ENCODE peak calls at places on chromosomes 16 and 17, in six cellular contexts. H is A549, G is WTC11, R is K562, W is H1, X is HepG2. U is an unnamed sample.

GRCh38 chr17:19497616-19498015 is 36.0 kb upstream of the SLC47A1 start:
- DNase-seq in W (no peak), G (no peak), R (no peak), H (no peak), X (no peak), U (no peak)

GRCh38 chr17:78421084-78421533 is 42.7 kb downstream of the PGS1 start:
- DNase-seq in R (no peak), G (no peak), W (no peak), X (no peak), H (no peak), U (no peak)

GRCh38 chr17:27396941-27397340 is 59.3 kb upstream of the KSR1 start:
- DNase-seq in H (no peak), R (no peak), W (no peak), X (no peak), G (no peak), U (no peak)

GRCh38 chr17:63150994-63151464 is 185.0 kb downstream of the TANC2 start:
- DNase-seq in G (no peak), R (no peak), H (no peak), W (no peak), X (no peak), U (no peak)

GRCh38 chr16:84578538-84579126 is 39.2 kb downstream of the COTL1 start:
- DNase-seq in X (no peak), W (no peak), H (no peak), G (no peak), R (no peak), U (no peak)

GRCh38 chr17:34452769-34453168 is 89.7 kb upstream of the CCL1 start:
- DNase-seq in R (no peak), G (no peak), W (no peak), H (no peak), X (no peak), U (no peak)

GRCh38 chr17:45235071-45236001 is 13.7 kb downstream of the FMNL1 start:
- DNase-seq in G (peak), W (peak), H (peak), R (peak), X (peak), U (peak)

GRCh38 chr16:84928679-84929420 is 82.5 kb downstream of the ZDHHC7 start:
- DNase-seq in R (no peak), H (no peak), W (no peak), G (no peak), X (no peak), U (no peak)

GRCh38 chr17:60695960-60696359 is 18.3 kb downstream of the BCAS3 start:
- DNase-seq in H (no peak), W (no peak), R (no peak), X (no peak), G (no peak), U (no peak)

GRCh38 chr17:53722407-53722806 is 100.3 kb upstream of the KIF2B start:
- DNase-seq in W (no peak), X (no peak), G (no peak), H (peak), R (no peak), U (no peak)

GRCh38 chr17:38558751-38559024 is 47.1 kb downstream of the SRCIN1 start:
- DNase-seq in R (no peak), W (no peak), G (no peak), H (no peak), X (no peak), U (no peak)

GRCh38 chr17:6455321-6455705 is 11.1 kb downstream of the PIMREG start:
- DNase-seq in G (peak), X (no peak), W (peak), H (no peak), R (no peak), U (no peak)

GRCh38 chr17:64103751-64104364 is 26.1 kb downstream of the ERN1 start:
- DNase-seq in W (no peak), R (no peak), G (no peak), H (no peak), X (no peak), U (no peak)

GRCh38 chr17:52660692-52661091 is 502.2 kb upstream of the CA10 start:
- DNase-seq in G (no peak), W (no peak), H (no peak), X (no peak), R (no peak), U (no peak)

GRCh38 chr16:29737713-29738112 is 8.1 kb downstream of the C16orf54 start:
- DNase-seq in G (no peak), X (no peak), H (no peak), W (no peak), R (no peak), U (no peak)

GRCh38 chr16:16083421-16084156 is 134.2 kb downstream of the ABCC1 start:
- DNase-seq in H (peak), R (peak), X (peak), W (no peak), G (no peak), U (no peak)

GRCh38 chr17:45428050-45428953 is 4.4 kb downstream of the ARHGAP27 start:
- DNase-seq in R (peak), W (peak), H (peak), G (peak), X (peak), U (peak)

GRCh38 chr17:78184868-78185267 is 2.0 kb downstream of the TK1 start:
- DNase-seq in W (no peak), G (no peak), H (no peak), X (no peak), R (no peak), U (no peak)

GRCh38 chr16:81335669-81336068 is 20.9 kb downstream of the GAN start:
- DNase-seq in W (no peak), X (no peak), R (no peak), H (no peak), G (no peak), U (no peak)

GRCh38 chr16:35909351-35909954 is 2450.0 kb downstream of the TP53TG3F start:
- DNase-seq in X (no peak), G (no peak), W (no peak), H (no peak), R (no peak), U (no peak)

GRCh38 chr16:19991614-19992013 is 82.1 kb downstream of the GPR139 start:
- DNase-seq in W (peak), G (peak), X (peak), R (peak), H (no peak), U (no peak)

GRCh38 chr16:19997734-19998133 is 76.0 kb downstream of the GPR139 start:
- DNase-seq in R (no peak), W (no peak), H (no peak), X (no peak), G (no peak), U (no peak)

GRCh38 chr16:19997264-19997663 is 76.4 kb downstream of the GPR139 start:
- DNase-seq in W (no peak), H (no peak), R (no peak), X (no peak), G (no peak), U (no peak)

GRCh38 chr16:19994771-19995170 is 78.9 kb downstream of the GPR139 start:
- DNase-seq in G (no peak), H (no peak), W (no peak), X (no peak), R (no peak), U (no peak)
- TF ChIP-seq JUN in G (no peak), H (no peak), W (no peak), X (no peak), R (no peak), U (no peak)

GRCh38 chr16:72845322-72846020 is 202.5 kb downstream of the ZFHX3 start:
- DNase-seq in H (no peak), W (no peak), G (no peak), X (no peak), R (no peak), U (no peak)
- TF ChIP-seq JUN in H (no peak), W (no peak), G (no peak), X (no peak), R (no peak), U (no peak)

GRCh38 chr16:21646721-21647561 is 5.5 kb downstream of the IGSF6 start:
- DNase-seq in G (no peak), X (no peak), H (no peak), W (no peak), R (no peak), U (no peak)
- TF ChIP-seq JUN in G (no peak), X (no peak), H (no peak), W (no peak), R (no peak), U (no peak)

DNA sequence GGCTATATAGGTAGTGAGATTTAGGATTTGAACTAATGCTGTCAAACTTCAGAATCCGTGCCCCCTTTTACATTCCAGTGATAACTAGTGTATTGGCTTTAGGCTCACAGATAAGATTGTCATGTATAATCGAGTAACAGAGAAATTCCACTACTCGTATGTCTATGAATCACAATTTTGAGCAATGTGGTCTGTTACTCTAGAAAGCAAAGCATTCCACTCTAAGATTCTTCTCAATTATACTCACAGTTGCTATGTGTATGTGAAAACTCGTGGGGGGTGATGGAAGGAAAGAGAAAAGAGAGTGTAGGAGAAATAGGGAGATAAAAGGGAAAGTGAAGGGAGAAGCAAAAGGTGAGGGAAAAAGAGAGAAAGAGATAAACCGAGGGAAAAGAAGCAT is 1175.1 kb upstream of the GOT2 start:
- DNase-seq in X (no peak), H (no peak), G (no peak), R (no peak), W (no peak), U (no peak)
- TF ChIP-seq JUN in X (no peak), H (no peak), G (no peak), R (no peak), W (no peak), U (no peak)

DNA sequence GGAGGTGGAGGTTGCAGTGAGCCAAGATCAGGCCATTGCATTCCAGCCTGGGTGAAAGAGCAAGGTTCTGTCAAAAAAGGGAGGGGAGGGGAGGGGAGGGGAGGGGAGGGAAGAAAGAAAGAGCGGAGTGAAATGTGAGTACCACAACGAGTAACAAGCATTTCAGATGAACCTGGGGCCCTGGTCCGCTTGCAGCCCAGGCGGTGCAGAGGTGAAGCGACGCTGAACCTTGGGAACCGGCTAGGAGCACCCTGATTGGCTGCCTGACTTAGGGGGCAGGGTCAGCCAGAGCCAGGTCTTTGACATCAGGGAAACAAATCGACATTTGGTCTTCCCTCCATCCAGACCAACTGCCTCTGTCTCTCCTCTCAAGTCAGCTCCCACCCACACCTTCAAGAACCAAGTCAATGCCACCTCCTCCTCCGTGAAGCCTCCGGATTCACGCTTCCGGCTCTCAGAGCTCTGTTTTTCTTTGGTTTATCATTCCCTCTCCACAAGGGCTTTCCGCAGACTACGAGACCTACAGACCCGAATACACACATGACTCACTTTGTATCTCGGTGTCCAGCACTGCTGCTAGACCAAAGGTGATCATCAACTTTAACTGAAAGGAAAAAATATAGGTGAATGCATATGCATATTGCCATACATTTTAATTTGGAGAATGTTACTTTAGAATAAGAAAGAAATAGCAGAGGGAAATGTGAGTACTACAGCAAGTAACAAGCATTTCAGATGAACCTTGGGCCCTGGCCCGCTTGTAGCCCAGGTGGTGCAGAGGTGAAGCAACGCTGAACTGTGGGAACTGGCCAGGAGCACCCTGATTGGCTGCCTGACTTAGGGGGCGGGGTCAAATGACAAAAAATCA is 19.3 kb downstream of the OR1F1 start:
- DNase-seq in G (no peak), H (no peak), R (no peak), X (peak), W (no peak), U (no peak)
- TF ChIP-seq JUN in G (no peak), H (no peak), R (no peak), X (no peak), W (no peak), U (no peak)

GRCh38 chr17:81334987-81335386 is 39.9 kb upstream of the SLC38A10 start:
- DNase-seq in R (no peak), G (no peak), W (no peak), X (no peak), H (no peak), U (no peak)

GRCh38 chr17:81336930-81337325 is 41.8 kb upstream of the SLC38A10 start:
- DNase-seq in R (no peak), H (no peak), G (no peak), W (no peak), X (no peak), U (no peak)

GRCh38 chr17:81334419-81334896 is 39.4 kb upstream of the SLC38A10 start:
- DNase-seq in H (no peak), X (no peak), G (no peak), R (no peak), W (no peak), U (no peak)

GRCh38 chr17:81336296-81336929 is 41.3 kb upstream of the SLC38A10 start:
- DNase-seq in X (no peak), G (no peak), H (no peak), W (no peak), R (no peak), U (no peak)

DNA sequence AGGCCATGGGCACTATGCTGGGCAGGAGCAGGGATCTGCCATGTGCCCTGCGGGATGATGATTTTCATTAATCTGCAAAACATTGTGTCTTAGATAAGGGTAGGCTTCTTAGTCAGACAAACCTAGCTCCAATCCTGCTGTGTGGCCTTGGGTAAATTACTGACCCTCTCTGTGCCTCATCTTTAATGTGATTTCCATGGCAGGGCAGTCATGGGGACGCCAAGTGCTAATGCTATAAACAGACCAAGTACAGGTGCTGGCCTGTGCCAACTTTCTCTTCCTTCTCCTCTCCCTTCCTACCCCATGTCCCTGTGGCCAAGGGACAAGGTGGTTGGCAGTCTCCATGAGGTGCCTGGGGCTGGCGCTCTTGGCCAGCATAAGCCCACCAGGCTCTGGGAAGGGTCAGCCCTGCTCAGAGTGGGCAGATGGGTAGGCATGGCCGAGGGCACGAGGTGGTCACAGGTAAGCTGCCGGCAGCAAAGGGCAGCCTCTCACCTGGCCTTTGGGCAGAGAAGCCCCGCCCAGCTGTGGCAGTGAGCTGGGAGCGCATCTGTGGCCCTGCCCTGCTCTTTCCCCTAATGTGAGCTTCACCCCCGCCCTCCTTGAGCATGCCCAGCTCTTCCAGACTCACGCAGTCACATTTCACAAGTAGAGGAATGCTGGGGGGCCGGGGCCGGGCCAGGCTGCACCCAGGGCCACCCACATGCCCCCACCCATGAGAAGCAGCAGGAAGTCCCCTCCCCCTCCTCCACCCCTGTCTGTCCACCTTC is 40.5 kb upstream of the SLC38A10 start:
- DNase-seq in X (no peak), H (no peak), W (no peak), R (no peak), G (no peak), U (no peak)
- TF ChIP-seq JUN in X (no peak), H (no peak), W (no peak), R (no peak), G (no peak), U (no peak)

GRCh38 chr17:47978324-47978723 is 7.4 kb downstream of the CDK5RAP3 start:
- DNase-seq in H (peak), G (peak), W (peak), R (peak), X (peak), U (peak)
- TF ChIP-seq JUN in H (no peak), G (no peak), W (no peak), R (no peak), X (no peak), U (no peak)

GRCh38 chr16:75452464-75453190 is 11.9 kb downstream of the TMEM170A start:
- DNase-seq in X (peak), R (no peak), G (no peak), H (no peak), W (no peak), U (peak)
- TF ChIP-seq JUN in X (no peak), R (no peak), G (no peak), H (no peak), W (no peak), U (no peak)

GRCh38 chr16:10743227-10743609 is 424 bp upstream of the NUBP1 start:
- DNase-seq in W (no peak), G (no peak), R (no peak), H (peak), X (no peak), U (no peak)

GRCh38 chr16:10740845-10741208 is 2.8 kb upstream of the NUBP1 start:
- DNase-seq in W (no peak), R (no peak), H (no peak), X (no peak), G (no peak), U (no peak)

GRCh38 chr16:10743610-10744369 is at the start of gene NUBP1:
- DNase-seq in W (peak), X (peak), R (peak), G (peak), H (peak), U (peak)

GRCh38 chr16:10740000-10740844 is 3.4 kb upstream of the NUBP1 start:
- DNase-seq in R (no peak), W (no peak), H (no peak), X (no peak), G (no peak), U (no peak)

DNA sequence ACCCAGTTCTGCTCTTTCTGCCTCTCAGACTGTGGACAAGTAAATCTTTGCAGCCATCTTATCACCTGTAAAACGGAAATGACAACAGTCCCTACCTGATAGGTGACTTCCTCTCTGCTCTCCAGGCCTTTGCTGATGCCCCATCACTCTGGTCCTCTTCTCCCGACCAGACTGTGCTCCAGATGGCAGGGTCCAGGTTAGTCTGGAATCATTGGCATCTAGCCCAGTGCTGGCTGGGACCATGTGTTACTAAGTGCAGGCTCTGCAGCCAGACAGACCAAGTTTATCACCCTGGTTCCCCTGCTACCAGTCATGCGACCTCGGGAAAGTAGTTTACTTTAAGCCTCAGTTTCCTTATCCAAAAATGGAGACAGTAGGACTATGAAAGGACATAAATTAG is 1.8 kb upstream of the NUBP1 start:
- DNase-seq in X (no peak), R (no peak), H (no peak), G (no peak), W (no peak), U (no peak)
- TF ChIP-seq JUN in X (no peak), R (no peak), H (no peak), G (no peak), W (no peak), U (no peak)